ENCODE peak calls at places on chromosomes 6 and 20, in six cellular contexts. V is cardiac muscle cell, S is AG04449, I is epithelial cell of proximal tubule, L is NB4, M is esophagus squamous epithelium. Q is an unnamed sample.

GRCh38 chr6:163391983-163392382 is 22.5 kb upstream of the QKI start:
- DNase-seq in V (no peak), S (no peak), I (no peak), L (no peak), M (no peak), Q (no peak)

GRCh38 chr6:125789167-125789566 is 1.6 kb upstream of the NCOA7 start:
- DNase-seq in V (no peak), S (no peak), I (no peak), L (peak; percentile 16), M (no peak), Q (no peak)

GRCh38 chr6:47195251-47195650 is 114.5 kb downstream of the TNFRSF21 start:
- DNase-seq in V (peak; percentile 71), S (no peak), I (no peak), L (no peak), M (no peak), Q (no peak)

GRCh38 chr6:26553264-26553738 is 15.1 kb downstream of the HMGN4 start:
- DNase-seq in V (peak; percentile 74), S (no peak), I (no peak), L (peak; percentile 78), M (no peak), Q (no peak)

GRCh38 chr6:150345786-150346185 is 23.0 kb upstream of the IYD start:
- DNase-seq in V (no peak), S (no peak), I (no peak), L (no peak), M (no peak), Q (no peak)

GRCh38 chr6:130269969-130270635 is 47.4 kb upstream of the SAMD3 start:
- DNase-seq in V (no peak), S (no peak), I (no peak), L (no peak), M (no peak), Q (no peak)

GRCh38 chr20:31691646-31692275 is 30.9 kb downstream of the BCL2L1 start:
- DNase-seq in V (no peak), S (peak; percentile 41), I (no peak), L (no peak), M (no peak), Q (no peak)

GRCh38 chr20:63011798-63012197 is 5.0 kb upstream of the BHLHE23 start:
- DNase-seq in V (no peak), S (no peak), I (peak; percentile 63), L (no peak), M (no peak), Q (peak; percentile 30)

GRCh38 chr20:45971425-45971674 is 653 bp downstream of the ZNF335 start:
- DNase-seq in V (no peak), S (no peak), I (no peak), L (no peak), M (peak; percentile 52), Q (no peak)

GRCh38 chr20:609371-609964 is 641 bp downstream of the TCF15 start:
- DNase-seq in V (no peak), S (no peak), I (no peak), L (no peak), M (no peak), Q (no peak)

GRCh38 chr6:28568515-28569108 is 42.9 kb downstream of the GPX5 start:
- DNase-seq in V (no peak), S (no peak), I (no peak), L (no peak), M (no peak), Q (no peak)

GRCh38 chr6:144320746-144321145 is 35.6 kb downstream of the UTRN start:
- DNase-seq in V (no peak), S (no peak), I (no peak), L (no peak), M (no peak), Q (no peak)

GRCh38 chr20:10671850-10672578 is 1.8 kb downstream of the JAG1 start:
- DNase-seq in V (peak; percentile 50), S (no peak), I (no peak), L (peak; percentile 89), M (peak; percentile 65), Q (peak; percentile 81)

GRCh38 chr6:107488174-107488874 is 1.6 kb upstream of the SOBP start:
- DNase-seq in V (peak; percentile 22), S (no peak), I (no peak), L (no peak), M (no peak), Q (no peak)

GRCh38 chr6:146901940-146902816 is 302.0 kb upstream of the STXBP5 start:
- DNase-seq in V (no peak), S (no peak), I (no peak), L (peak; percentile 45), M (no peak), Q (no peak)

GRCh38 chr6:90729057-90729456 is 142.2 kb upstream of the MAP3K7 start:
- DNase-seq in V (no peak), S (no peak), I (no peak), L (no peak), M (no peak), Q (no peak)

GRCh38 chr6:138230759-138231398 is 12.6 kb upstream of the PBOV1 start:
- DNase-seq in V (no peak), S (no peak), I (no peak), L (no peak), M (no peak), Q (no peak)

GRCh38 chr6:142301421-142302391 is at the start of gene ADGRG6:
- DNase-seq in V (peak; percentile 71), S (no peak), I (no peak), L (no peak), M (no peak), Q (no peak)

GRCh38 chr6:142302427-142303190 is 802 bp downstream of the ADGRG6 start:
- DNase-seq in V (no peak), S (no peak), I (no peak), L (no peak), M (no peak), Q (no peak)

GRCh38 chr6:142303191-142303564 is 1.4 kb downstream of the ADGRG6 start:
- DNase-seq in V (no peak), S (no peak), I (no peak), L (no peak), M (no peak), Q (no peak)

GRCh38 chr6:142306736-142307135 is 4.9 kb downstream of the ADGRG6 start:
- DNase-seq in V (no peak), S (no peak), I (no peak), L (no peak), M (no peak), Q (peak; percentile 87)

GRCh38 chr6:142304241-142304640 is 2.4 kb downstream of the ADGRG6 start:
- DNase-seq in V (no peak), S (no peak), I (no peak), L (no peak), M (no peak), Q (no peak)
- H3K4me3 ChIP-seq in V (no peak overlapping the region), S (no peak overlapping the region), I (no peak overlapping the region), L (no peak overlapping the region), M (peak overlapping the region; percentile 70), Q (peak overlapping the region; percentile 44)

DNA sequence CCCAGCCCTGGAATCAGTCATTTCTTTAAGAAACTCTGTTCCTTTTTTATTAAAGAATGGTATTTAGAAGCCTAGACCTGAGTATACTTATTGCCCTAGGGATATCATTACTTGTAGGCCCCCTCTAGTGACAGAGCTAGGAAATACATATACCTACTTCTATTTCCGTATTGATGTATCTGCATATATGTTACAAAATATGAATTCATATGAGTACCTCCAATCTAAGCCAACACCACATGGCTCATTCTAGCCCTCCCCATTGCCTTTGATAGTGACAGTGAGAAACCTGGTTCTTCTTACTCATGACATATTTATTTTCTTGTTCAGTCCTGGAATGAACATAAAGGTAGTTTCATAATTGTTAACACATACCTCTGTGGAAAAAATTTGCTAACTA is 137.2 kb downstream of the FARS2 start:
- DNase-seq in V (peak; percentile 49), S (peak; percentile 17), I (no peak), L (peak; percentile 75), M (no peak), Q (no peak)
- TF ChIP-seq CTCF in V (peak; percentile 60), S (peak; percentile 47), I (peak; percentile 46), L (peak; percentile 54), M (peak; percentile 32), Q (peak; percentile 39)

DNA sequence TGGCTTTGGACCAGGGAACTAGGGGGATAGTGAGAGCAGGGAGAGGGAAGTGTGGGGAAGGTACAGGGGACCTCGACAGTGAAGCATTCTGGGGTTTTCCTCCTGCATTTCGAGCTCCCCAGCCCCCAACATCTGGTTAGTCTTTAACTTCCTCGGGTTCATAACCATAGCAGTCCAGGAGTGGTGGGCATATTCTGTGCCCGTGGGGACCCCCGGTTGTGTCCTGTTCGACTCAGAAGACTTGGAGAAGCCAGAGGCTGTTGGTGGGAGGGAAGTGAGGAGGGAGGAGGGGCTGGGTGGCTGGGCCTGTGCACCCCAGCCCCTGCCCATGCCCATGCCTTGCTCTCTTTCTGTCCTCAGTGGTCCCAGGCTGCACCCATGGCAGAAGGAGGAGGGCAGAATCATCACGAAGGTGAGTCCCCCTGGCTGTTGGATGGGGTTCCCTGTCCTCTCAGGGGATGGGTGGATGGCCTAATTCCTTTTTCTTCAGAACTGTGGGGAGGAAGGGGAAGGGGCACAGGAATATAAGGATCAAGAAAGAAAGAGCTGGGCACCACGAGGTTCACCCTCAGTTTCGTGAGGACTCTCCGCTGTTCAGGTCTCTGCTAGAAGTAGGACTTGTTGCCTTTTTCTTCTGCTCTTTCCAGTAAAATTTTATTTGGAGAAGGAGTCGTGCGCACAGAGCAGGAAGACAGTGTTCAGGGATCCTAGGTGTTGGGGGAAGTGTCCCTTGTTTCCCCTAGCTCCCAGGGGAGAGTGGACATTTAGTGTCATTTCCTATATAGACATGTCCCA is 4.2 kb downstream of the VEGFA start:
- DNase-seq in V (no peak), S (no peak), I (no peak), L (no peak), M (no peak), Q (no peak)
- H3K4me3 ChIP-seq in V (peak overlapping the region; percentile 98), S (peak overlapping the region; percentile 98), I (peak overlapping the region; percentile 62), L (peak overlapping the region; percentile 96), M (peak overlapping the region; percentile 74), Q (peak overlapping the region; percentile 95)

GRCh38 chr20:50309764-50310672 is 119.4 kb downstream of the CEBPB start:
- DNase-seq in V (no peak), S (no peak), I (no peak), L (no peak), M (no peak), Q (no peak)

GRCh38 chr20:50306478-50307423 is 116.1 kb downstream of the CEBPB start:
- DNase-seq in V (no peak), S (no peak), I (no peak), L (no peak), M (no peak), Q (no peak)

GRCh38 chr20:50308166-50308512 is 117.5 kb downstream of the CEBPB start:
- DNase-seq in V (no peak), S (no peak), I (no peak), L (no peak), M (no peak), Q (no peak)

GRCh38 chr20:50309280-50309763 is 118.7 kb downstream of the CEBPB start:
- DNase-seq in V (no peak), S (no peak), I (no peak), L (no peak), M (no peak), Q (no peak)

DNA sequence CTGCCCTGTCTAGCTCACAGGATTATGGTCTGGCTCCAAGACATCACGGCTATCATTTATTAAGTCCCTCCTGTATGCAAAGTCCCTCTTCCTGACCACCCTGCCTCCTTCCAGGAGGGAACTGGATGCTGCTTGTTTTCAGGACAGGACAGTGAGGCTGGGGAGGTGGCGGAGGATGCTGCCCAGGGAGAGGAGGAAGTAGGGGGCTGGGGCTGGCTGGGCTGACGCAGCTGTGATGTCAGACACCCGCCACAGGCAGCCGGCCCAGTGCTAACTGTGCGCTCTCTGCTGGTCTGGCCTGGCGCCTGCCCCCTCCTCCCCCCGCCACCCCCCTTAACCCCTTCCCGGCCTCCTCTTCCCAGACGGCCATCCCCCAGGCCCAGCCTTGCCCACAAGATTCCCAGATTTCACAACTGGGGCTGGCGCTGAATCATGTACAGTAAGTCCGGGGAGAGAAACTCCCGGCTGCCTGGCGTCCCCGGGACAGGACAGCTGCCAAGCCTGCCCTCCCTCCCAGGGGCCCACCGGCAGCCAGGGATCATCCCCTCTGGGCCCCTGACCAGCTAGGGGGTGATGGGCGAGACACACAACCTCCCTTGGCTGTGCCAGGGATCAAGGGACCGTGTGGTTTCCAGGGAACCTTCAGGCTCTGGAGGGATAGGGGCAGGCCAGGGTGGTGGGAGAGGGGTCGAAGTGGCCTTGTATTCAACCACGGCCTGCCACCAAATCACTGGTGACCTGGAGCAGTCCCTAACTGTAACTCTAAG is 118.1 kb downstream of the CEBPB start:
- DNase-seq in V (peak; percentile 16), S (peak; percentile 98), I (peak; percentile 80), L (peak; percentile 43), M (peak; percentile 67), Q (no peak)
- TF ChIP-seq CTCF in V (peak; percentile 17), S (peak; percentile 34), I (peak; percentile 15), L (no peak), M (no peak), Q (no peak)

Q was measured in LNCaP clone FGC.